ENCODE peak calls at places on chromosomes 4 and X, in nine cellular contexts. One of them, this sample, is unnamed.

GRCh38 chrX:103629295-103630170 is 758 bp downstream of the TCEAL1 start:
- DNase-seq in activated CD4-positive, alpha-beta memory T cell treated with anti-CD3 and anti-CD28 coated beads, Interleukin-2, amount 10 ng/mL, durations not matched to agents 7 days and 5 days: peak; percentile 18
- DNase-seq in cardiac septum: peak; percentile 82
- DNase-seq in activated effector memory CD4-positive, alpha-beta T cell treated with anti-CD3 and anti-CD28 coated beads, Interleukin-2, amount 50 U/mL, for 16 hours: peak; percentile 63
- DNase-seq in activated CD8-positive, alpha-beta memory T cell treated with anti-CD3 and anti-CD28 coated beads, Interleukin-2, amount 10 ng/mL, durations not matched to agents 7 days and 5 days: peak; percentile 41
- DNase-seq in NCI-H345: peak; percentile 73
- DNase-seq in GM04504: peak; percentile 39
- DNase-seq in CD8-positive, alpha-beta memory T cell: peak; percentile 44
- DNase-seq in mesothelial cell of epicardium: peak; percentile 68
- DNase-seq in this sample: no peak

GRCh38 chr4:37670249-37670648 is 15.9 kb downstream of the RELL1 start:
- DNase-seq in cardiac septum: no peak
- DNase-seq in activated CD4-positive, alpha-beta memory T cell treated with anti-CD3 and anti-CD28 coated beads, Interleukin-2, amount 10 ng/mL, durations not matched to agents 7 days and 5 days: no peak
- DNase-seq in GM04504: no peak
- DNase-seq in activated effector memory CD4-positive, alpha-beta T cell treated with anti-CD3 and anti-CD28 coated beads, Interleukin-2, amount 50 U/mL, for 16 hours: no peak
- DNase-seq in mesothelial cell of epicardium: no peak
- DNase-seq in CD8-positive, alpha-beta memory T cell: no peak
- DNase-seq in NCI-H345: no peak
- DNase-seq in activated CD8-positive, alpha-beta memory T cell treated with anti-CD3 and anti-CD28 coated beads, Interleukin-2, amount 10 ng/mL, durations not matched to agents 7 days and 5 days: no peak
- DNase-seq in this sample: no peak

GRCh38 chr4:13483142-13484044 is 747 bp downstream of the RAB28 start:
- DNase-seq in cardiac septum: no peak
- DNase-seq in mesothelial cell of epicardium: no peak
- DNase-seq in activated CD4-positive, alpha-beta memory T cell treated with anti-CD3 and anti-CD28 coated beads, Interleukin-2, amount 10 ng/mL, durations not matched to agents 7 days and 5 days: peak; percentile 31
- DNase-seq in activated CD8-positive, alpha-beta memory T cell treated with anti-CD3 and anti-CD28 coated beads, Interleukin-2, amount 10 ng/mL, durations not matched to agents 7 days and 5 days: peak; percentile 42
- DNase-seq in NCI-H345: peak; percentile 24
- DNase-seq in CD8-positive, alpha-beta memory T cell: no peak
- DNase-seq in activated effector memory CD4-positive, alpha-beta T cell treated with anti-CD3 and anti-CD28 coated beads, Interleukin-2, amount 50 U/mL, for 16 hours: no peak
- DNase-seq in GM04504: peak; percentile 47
- DNase-seq in this sample: peak; percentile 20

GRCh38 chr4:119118397-119118796 is 17.2 kb upstream of the MYOZ2 start:
- DNase-seq in mesothelial cell of epicardium: no peak
- DNase-seq in NCI-H345: no peak
- DNase-seq in activated CD8-positive, alpha-beta memory T cell treated with anti-CD3 and anti-CD28 coated beads, Interleukin-2, amount 10 ng/mL, durations not matched to agents 7 days and 5 days: no peak
- DNase-seq in GM04504: no peak
- DNase-seq in cardiac septum: no peak
- DNase-seq in activated effector memory CD4-positive, alpha-beta T cell treated with anti-CD3 and anti-CD28 coated beads, Interleukin-2, amount 50 U/mL, for 16 hours: no peak
- DNase-seq in CD8-positive, alpha-beta memory T cell: no peak
- DNase-seq in activated CD4-positive, alpha-beta memory T cell treated with anti-CD3 and anti-CD28 coated beads, Interleukin-2, amount 10 ng/mL, durations not matched to agents 7 days and 5 days: no peak
- DNase-seq in this sample: no peak

GRCh38 chrX:40202456-40202855 is 104.7 kb upstream of the BCOR start:
- DNase-seq in GM04504: no peak
- DNase-seq in activated CD4-positive, alpha-beta memory T cell treated with anti-CD3 and anti-CD28 coated beads, Interleukin-2, amount 10 ng/mL, durations not matched to agents 7 days and 5 days: peak; percentile 46
- DNase-seq in CD8-positive, alpha-beta memory T cell: peak; percentile 43
- DNase-seq in cardiac septum: no peak
- DNase-seq in NCI-H345: no peak
- DNase-seq in activated effector memory CD4-positive, alpha-beta T cell treated with anti-CD3 and anti-CD28 coated beads, Interleukin-2, amount 50 U/mL, for 16 hours: no peak
- DNase-seq in activated CD8-positive, alpha-beta memory T cell treated with anti-CD3 and anti-CD28 coated beads, Interleukin-2, amount 10 ng/mL, durations not matched to agents 7 days and 5 days: peak; percentile 77
- DNase-seq in mesothelial cell of epicardium: no peak
- DNase-seq in this sample: no peak

GRCh38 chrX:25012793-25013592 is 2.8 kb downstream of the ARX start:
- DNase-seq in CD8-positive, alpha-beta memory T cell: no peak
- DNase-seq in activated CD8-positive, alpha-beta memory T cell treated with anti-CD3 and anti-CD28 coated beads, Interleukin-2, amount 10 ng/mL, durations not matched to agents 7 days and 5 days: no peak
- DNase-seq in GM04504: no peak
- DNase-seq in activated effector memory CD4-positive, alpha-beta T cell treated with anti-CD3 and anti-CD28 coated beads, Interleukin-2, amount 50 U/mL, for 16 hours: no peak
- DNase-seq in mesothelial cell of epicardium: no peak
- DNase-seq in cardiac septum: no peak
- DNase-seq in activated CD4-positive, alpha-beta memory T cell treated with anti-CD3 and anti-CD28 coated beads, Interleukin-2, amount 10 ng/mL, durations not matched to agents 7 days and 5 days: no peak
- DNase-seq in NCI-H345: no peak
- DNase-seq in this sample: peak; percentile 58

GRCh38 chr4:12889054-12889453 is 595.1 kb downstream of the RAB28 start:
- DNase-seq in cardiac septum: no peak
- DNase-seq in GM04504: no peak
- DNase-seq in activated CD8-positive, alpha-beta memory T cell treated with anti-CD3 and anti-CD28 coated beads, Interleukin-2, amount 10 ng/mL, durations not matched to agents 7 days and 5 days: no peak
- DNase-seq in CD8-positive, alpha-beta memory T cell: no peak
- DNase-seq in mesothelial cell of epicardium: no peak
- DNase-seq in activated CD4-positive, alpha-beta memory T cell treated with anti-CD3 and anti-CD28 coated beads, Interleukin-2, amount 10 ng/mL, durations not matched to agents 7 days and 5 days: no peak
- DNase-seq in NCI-H345: no peak
- DNase-seq in activated effector memory CD4-positive, alpha-beta T cell treated with anti-CD3 and anti-CD28 coated beads, Interleukin-2, amount 50 U/mL, for 16 hours: no peak
- DNase-seq in this sample: no peak

GRCh38 chr4:94939791-94940530 is 182.2 kb downstream of the BMPR1B start:
- DNase-seq in activated CD4-positive, alpha-beta memory T cell treated with anti-CD3 and anti-CD28 coated beads, Interleukin-2, amount 10 ng/mL, durations not matched to agents 7 days and 5 days: no peak
- DNase-seq in mesothelial cell of epicardium: no peak
- DNase-seq in GM04504: no peak
- DNase-seq in NCI-H345: no peak
- DNase-seq in cardiac septum: no peak
- DNase-seq in CD8-positive, alpha-beta memory T cell: no peak
- DNase-seq in activated CD8-positive, alpha-beta memory T cell treated with anti-CD3 and anti-CD28 coated beads, Interleukin-2, amount 10 ng/mL, durations not matched to agents 7 days and 5 days: no peak
- DNase-seq in activated effector memory CD4-positive, alpha-beta T cell treated with anti-CD3 and anti-CD28 coated beads, Interleukin-2, amount 50 U/mL, for 16 hours: no peak
- DNase-seq in this sample: no peak

GRCh38 chr4:64776820-64777219 is 367.6 kb upstream of the TECRL start:
- DNase-seq in mesothelial cell of epicardium: no peak
- DNase-seq in activated CD4-positive, alpha-beta memory T cell treated with anti-CD3 and anti-CD28 coated beads, Interleukin-2, amount 10 ng/mL, durations not matched to agents 7 days and 5 days: no peak
- DNase-seq in CD8-positive, alpha-beta memory T cell: no peak
- DNase-seq in cardiac septum: no peak
- DNase-seq in activated CD8-positive, alpha-beta memory T cell treated with anti-CD3 and anti-CD28 coated beads, Interleukin-2, amount 10 ng/mL, durations not matched to agents 7 days and 5 days: no peak
- DNase-seq in NCI-H345: no peak
- DNase-seq in GM04504: no peak
- DNase-seq in activated effector memory CD4-positive, alpha-beta T cell treated with anti-CD3 and anti-CD28 coated beads, Interleukin-2, amount 50 U/mL, for 16 hours: no peak
- DNase-seq in this sample: no peak

GRCh38 chr4:6824071-6824470 is 41.5 kb downstream of the KIAA0232 start:
- DNase-seq in activated CD4-positive, alpha-beta memory T cell treated with anti-CD3 and anti-CD28 coated beads, Interleukin-2, amount 10 ng/mL, durations not matched to agents 7 days and 5 days: no peak
- DNase-seq in activated effector memory CD4-positive, alpha-beta T cell treated with anti-CD3 and anti-CD28 coated beads, Interleukin-2, amount 50 U/mL, for 16 hours: no peak
- DNase-seq in activated CD8-positive, alpha-beta memory T cell treated with anti-CD3 and anti-CD28 coated beads, Interleukin-2, amount 10 ng/mL, durations not matched to agents 7 days and 5 days: no peak
- DNase-seq in cardiac septum: no peak
- DNase-seq in GM04504: no peak
- DNase-seq in NCI-H345: no peak
- DNase-seq in mesothelial cell of epicardium: no peak
- DNase-seq in CD8-positive, alpha-beta memory T cell: no peak
- DNase-seq in this sample: no peak

GRCh38 chrX:154002215-154002719 is 17.4 kb downstream of the IRAK1 start:
- DNase-seq in activated CD8-positive, alpha-beta memory T cell treated with anti-CD3 and anti-CD28 coated beads, Interleukin-2, amount 10 ng/mL, durations not matched to agents 7 days and 5 days: peak; percentile 76
- DNase-seq in GM04504: peak; percentile 76
- DNase-seq in CD8-positive, alpha-beta memory T cell: peak; percentile 72
- DNase-seq in NCI-H345: peak; percentile 9
- DNase-seq in mesothelial cell of epicardium: no peak
- DNase-seq in activated CD4-positive, alpha-beta memory T cell treated with anti-CD3 and anti-CD28 coated beads, Interleukin-2, amount 10 ng/mL, durations not matched to agents 7 days and 5 days: peak; percentile 68
- DNase-seq in cardiac septum: peak; percentile 87
- DNase-seq in activated effector memory CD4-positive, alpha-beta T cell treated with anti-CD3 and anti-CD28 coated beads, Interleukin-2, amount 50 U/mL, for 16 hours: peak; percentile 79
- DNase-seq in this sample: no peak

GRCh38 chr4:183746305-183747229 is 87.5 kb downstream of the TRAPPC11 start:
- DNase-seq in NCI-H345: no peak
- DNase-seq in activated CD8-positive, alpha-beta memory T cell treated with anti-CD3 and anti-CD28 coated beads, Interleukin-2, amount 10 ng/mL, durations not matched to agents 7 days and 5 days: no peak
- DNase-seq in activated effector memory CD4-positive, alpha-beta T cell treated with anti-CD3 and anti-CD28 coated beads, Interleukin-2, amount 50 U/mL, for 16 hours: no peak
- DNase-seq in CD8-positive, alpha-beta memory T cell: no peak
- DNase-seq in GM04504: no peak
- DNase-seq in activated CD4-positive, alpha-beta memory T cell treated with anti-CD3 and anti-CD28 coated beads, Interleukin-2, amount 10 ng/mL, durations not matched to agents 7 days and 5 days: no peak
- DNase-seq in cardiac septum: no peak
- DNase-seq in mesothelial cell of epicardium: no peak
- DNase-seq in this sample: no peak

GRCh38 chr4:76688737-76689078 is 209.2 kb downstream of the SOWAHB start:
- DNase-seq in mesothelial cell of epicardium: no peak
- DNase-seq in activated effector memory CD4-positive, alpha-beta T cell treated with anti-CD3 and anti-CD28 coated beads, Interleukin-2, amount 50 U/mL, for 16 hours: no peak
- DNase-seq in activated CD4-positive, alpha-beta memory T cell treated with anti-CD3 and anti-CD28 coated beads, Interleukin-2, amount 10 ng/mL, durations not matched to agents 7 days and 5 days: no peak
- DNase-seq in activated CD8-positive, alpha-beta memory T cell treated with anti-CD3 and anti-CD28 coated beads, Interleukin-2, amount 10 ng/mL, durations not matched to agents 7 days and 5 days: no peak
- DNase-seq in GM04504: no peak
- DNase-seq in cardiac septum: no peak
- DNase-seq in CD8-positive, alpha-beta memory T cell: no peak
- DNase-seq in NCI-H345: peak; percentile 17
- DNase-seq in this sample: no peak

GRCh38 chr4:185865901-185866328 is 53.9 kb upstream of the SORBS2 start:
- DNase-seq in mesothelial cell of epicardium: no peak
- DNase-seq in activated CD4-positive, alpha-beta memory T cell treated with anti-CD3 and anti-CD28 coated beads, Interleukin-2, amount 10 ng/mL, durations not matched to agents 7 days and 5 days: no peak
- DNase-seq in activated effector memory CD4-positive, alpha-beta T cell treated with anti-CD3 and anti-CD28 coated beads, Interleukin-2, amount 50 U/mL, for 16 hours: no peak
- DNase-seq in CD8-positive, alpha-beta memory T cell: no peak
- DNase-seq in GM04504: peak; percentile 26
- DNase-seq in activated CD8-positive, alpha-beta memory T cell treated with anti-CD3 and anti-CD28 coated beads, Interleukin-2, amount 10 ng/mL, durations not matched to agents 7 days and 5 days: no peak
- DNase-seq in cardiac septum: no peak
- DNase-seq in NCI-H345: no peak
- DNase-seq in this sample: no peak

GRCh38 chr4:168853770-168854169 is 156.3 kb downstream of the CBR4 start:
- DNase-seq in activated CD4-positive, alpha-beta memory T cell treated with anti-CD3 and anti-CD28 coated beads, Interleukin-2, amount 10 ng/mL, durations not matched to agents 7 days and 5 days: no peak
- DNase-seq in CD8-positive, alpha-beta memory T cell: no peak
- DNase-seq in activated CD8-positive, alpha-beta memory T cell treated with anti-CD3 and anti-CD28 coated beads, Interleukin-2, amount 10 ng/mL, durations not matched to agents 7 days and 5 days: no peak
- DNase-seq in NCI-H345: no peak
- DNase-seq in cardiac septum: no peak
- DNase-seq in GM04504: no peak
- DNase-seq in activated effector memory CD4-positive, alpha-beta T cell treated with anti-CD3 and anti-CD28 coated beads, Interleukin-2, amount 50 U/mL, for 16 hours: no peak
- DNase-seq in mesothelial cell of epicardium: no peak
- DNase-seq in this sample: no peak

GRCh38 chr4:76781698-76782595 is 116.0 kb downstream of the SOWAHB start:
- DNase-seq in activated effector memory CD4-positive, alpha-beta T cell treated with anti-CD3 and anti-CD28 coated beads, Interleukin-2, amount 50 U/mL, for 16 hours: no peak
- DNase-seq in mesothelial cell of epicardium: no peak
- DNase-seq in NCI-H345: peak; percentile 34
- DNase-seq in GM04504: peak; percentile 98
- DNase-seq in activated CD4-positive, alpha-beta memory T cell treated with anti-CD3 and anti-CD28 coated beads, Interleukin-2, amount 10 ng/mL, durations not matched to agents 7 days and 5 days: no peak
- DNase-seq in cardiac septum: no peak
- DNase-seq in activated CD8-positive, alpha-beta memory T cell treated with anti-CD3 and anti-CD28 coated beads, Interleukin-2, amount 10 ng/mL, durations not matched to agents 7 days and 5 days: no peak
- DNase-seq in CD8-positive, alpha-beta memory T cell: no peak
- DNase-seq in this sample: no peak

GRCh38 chr4:744212-744841 is 38.7 kb downstream of the PCGF3 start:
- DNase-seq in activated CD8-positive, alpha-beta memory T cell treated with anti-CD3 and anti-CD28 coated beads, Interleukin-2, amount 10 ng/mL, durations not matched to agents 7 days and 5 days: no peak
- DNase-seq in NCI-H345: no peak
- DNase-seq in cardiac septum: no peak
- DNase-seq in activated effector memory CD4-positive, alpha-beta T cell treated with anti-CD3 and anti-CD28 coated beads, Interleukin-2, amount 50 U/mL, for 16 hours: no peak
- DNase-seq in GM04504: no peak
- DNase-seq in activated CD4-positive, alpha-beta memory T cell treated with anti-CD3 and anti-CD28 coated beads, Interleukin-2, amount 10 ng/mL, durations not matched to agents 7 days and 5 days: no peak
- DNase-seq in CD8-positive, alpha-beta memory T cell: no peak
- DNase-seq in mesothelial cell of epicardium: no peak
- DNase-seq in this sample: no peak

GRCh38 chrX:75181721-75182120 is 25.6 kb upstream of the ABCB7 start:
- DNase-seq in GM04504: peak; percentile 7
- DNase-seq in NCI-H345: no peak
- DNase-seq in activated CD8-positive, alpha-beta memory T cell treated with anti-CD3 and anti-CD28 coated beads, Interleukin-2, amount 10 ng/mL, durations not matched to agents 7 days and 5 days: no peak
- DNase-seq in mesothelial cell of epicardium: no peak
- DNase-seq in activated CD4-positive, alpha-beta memory T cell treated with anti-CD3 and anti-CD28 coated beads, Interleukin-2, amount 10 ng/mL, durations not matched to agents 7 days and 5 days: no peak
- DNase-seq in CD8-positive, alpha-beta memory T cell: no peak
- DNase-seq in cardiac septum: no peak
- DNase-seq in activated effector memory CD4-positive, alpha-beta T cell treated with anti-CD3 and anti-CD28 coated beads, Interleukin-2, amount 50 U/mL, for 16 hours: no peak
- DNase-seq in this sample: no peak

GRCh38 chr4:8549352-8549931 is 30.8 kb upstream of the GPR78 start:
- DNase-seq in activated CD4-positive, alpha-beta memory T cell treated with anti-CD3 and anti-CD28 coated beads, Interleukin-2, amount 10 ng/mL, durations not matched to agents 7 days and 5 days: no peak
- DNase-seq in activated effector memory CD4-positive, alpha-beta T cell treated with anti-CD3 and anti-CD28 coated beads, Interleukin-2, amount 50 U/mL, for 16 hours: no peak
- DNase-seq in mesothelial cell of epicardium: no peak
- DNase-seq in GM04504: no peak
- DNase-seq in CD8-positive, alpha-beta memory T cell: no peak
- DNase-seq in cardiac septum: peak; percentile 54
- DNase-seq in activated CD8-positive, alpha-beta memory T cell treated with anti-CD3 and anti-CD28 coated beads, Interleukin-2, amount 10 ng/mL, durations not matched to agents 7 days and 5 days: no peak
- DNase-seq in NCI-H345: no peak
- DNase-seq in this sample: peak; percentile 14

GRCh38 chr4:108743021-108743420 is 19.8 kb downstream of the ETNPPL start:
- DNase-seq in mesothelial cell of epicardium: no peak
- DNase-seq in CD8-positive, alpha-beta memory T cell: no peak
- DNase-seq in activated effector memory CD4-positive, alpha-beta T cell treated with anti-CD3 and anti-CD28 coated beads, Interleukin-2, amount 50 U/mL, for 16 hours: no peak
- DNase-seq in GM04504: no peak
- DNase-seq in activated CD4-positive, alpha-beta memory T cell treated with anti-CD3 and anti-CD28 coated beads, Interleukin-2, amount 10 ng/mL, durations not matched to agents 7 days and 5 days: no peak
- DNase-seq in NCI-H345: no peak
- DNase-seq in activated CD8-positive, alpha-beta memory T cell treated with anti-CD3 and anti-CD28 coated beads, Interleukin-2, amount 10 ng/mL, durations not matched to agents 7 days and 5 days: no peak
- DNase-seq in cardiac septum: no peak
- DNase-seq in this sample: no peak

GRCh38 chrX:114127411-114128025 is 456.4 kb upstream of the HTR2C start:
- DNase-seq in cardiac septum: no peak
- DNase-seq in GM04504: no peak
- DNase-seq in activated CD4-positive, alpha-beta memory T cell treated with anti-CD3 and anti-CD28 coated beads, Interleukin-2, amount 10 ng/mL, durations not matched to agents 7 days and 5 days: no peak
- DNase-seq in NCI-H345: no peak
- DNase-seq in mesothelial cell of epicardium: no peak
- DNase-seq in activated effector memory CD4-positive, alpha-beta T cell treated with anti-CD3 and anti-CD28 coated beads, Interleukin-2, amount 50 U/mL, for 16 hours: no peak
- DNase-seq in CD8-positive, alpha-beta memory T cell: no peak
- DNase-seq in activated CD8-positive, alpha-beta memory T cell treated with anti-CD3 and anti-CD28 coated beads, Interleukin-2, amount 10 ng/mL, durations not matched to agents 7 days and 5 days: no peak
- DNase-seq in this sample: no peak

GRCh38 chrX:152641996-152642395 is 4.3 kb downstream of the GABRQ start:
- DNase-seq in mesothelial cell of epicardium: no peak
- DNase-seq in cardiac septum: no peak
- DNase-seq in CD8-positive, alpha-beta memory T cell: no peak
- DNase-seq in activated CD4-positive, alpha-beta memory T cell treated with anti-CD3 and anti-CD28 coated beads, Interleukin-2, amount 10 ng/mL, durations not matched to agents 7 days and 5 days: no peak
- DNase-seq in GM04504: no peak
- DNase-seq in activated CD8-positive, alpha-beta memory T cell treated with anti-CD3 and anti-CD28 coated beads, Interleukin-2, amount 10 ng/mL, durations not matched to agents 7 days and 5 days: no peak
- DNase-seq in activated effector memory CD4-positive, alpha-beta T cell treated with anti-CD3 and anti-CD28 coated beads, Interleukin-2, amount 50 U/mL, for 16 hours: no peak
- DNase-seq in NCI-H345: no peak
- DNase-seq in this sample: no peak

GRCh38 chr4:158787718-158788441 is 19.1 kb downstream of the FNIP2 start:
- DNase-seq in NCI-H345: no peak
- DNase-seq in CD8-positive, alpha-beta memory T cell: no peak
- DNase-seq in activated CD4-positive, alpha-beta memory T cell treated with anti-CD3 and anti-CD28 coated beads, Interleukin-2, amount 10 ng/mL, durations not matched to agents 7 days and 5 days: no peak
- DNase-seq in cardiac septum: no peak
- DNase-seq in activated CD8-positive, alpha-beta memory T cell treated with anti-CD3 and anti-CD28 coated beads, Interleukin-2, amount 10 ng/mL, durations not matched to agents 7 days and 5 days: no peak
- DNase-seq in GM04504: no peak
- DNase-seq in activated effector memory CD4-positive, alpha-beta T cell treated with anti-CD3 and anti-CD28 coated beads, Interleukin-2, amount 50 U/mL, for 16 hours: no peak
- DNase-seq in mesothelial cell of epicardium: no peak
- DNase-seq in this sample: no peak

GRCh38 chr4:138522366-138522765 is 280.2 kb upstream of the SLC7A11 start:
- DNase-seq in CD8-positive, alpha-beta memory T cell: no peak
- DNase-seq in cardiac septum: no peak
- DNase-seq in activated CD4-positive, alpha-beta memory T cell treated with anti-CD3 and anti-CD28 coated beads, Interleukin-2, amount 10 ng/mL, durations not matched to agents 7 days and 5 days: no peak
- DNase-seq in NCI-H345: no peak
- DNase-seq in GM04504: no peak
- DNase-seq in activated CD8-positive, alpha-beta memory T cell treated with anti-CD3 and anti-CD28 coated beads, Interleukin-2, amount 10 ng/mL, durations not matched to agents 7 days and 5 days: no peak
- DNase-seq in activated effector memory CD4-positive, alpha-beta T cell treated with anti-CD3 and anti-CD28 coated beads, Interleukin-2, amount 50 U/mL, for 16 hours: no peak
- DNase-seq in mesothelial cell of epicardium: no peak
- DNase-seq in this sample: no peak

GRCh38 chr4:88659061-88659889 is 38.4 kb downstream of the NAP1L5 start:
- DNase-seq in CD8-positive, alpha-beta memory T cell: no peak
- DNase-seq in mesothelial cell of epicardium: no peak
- DNase-seq in NCI-H345: peak; percentile 12
- DNase-seq in cardiac septum: no peak
- DNase-seq in GM04504: peak; percentile 54
- DNase-seq in activated CD4-positive, alpha-beta memory T cell treated with anti-CD3 and anti-CD28 coated beads, Interleukin-2, amount 10 ng/mL, durations not matched to agents 7 days and 5 days: peak; percentile 37
- DNase-seq in activated effector memory CD4-positive, alpha-beta T cell treated with anti-CD3 and anti-CD28 coated beads, Interleukin-2, amount 50 U/mL, for 16 hours: peak; percentile 69
- DNase-seq in activated CD8-positive, alpha-beta memory T cell treated with anti-CD3 and anti-CD28 coated beads, Interleukin-2, amount 10 ng/mL, durations not matched to agents 7 days and 5 days: peak; percentile 47
- DNase-seq in this sample: peak; percentile 9

GRCh38 chrX:136219893-136220292 is 31.3 kb downstream of the MAP7D3 start:
- DNase-seq in NCI-H345: no peak
- DNase-seq in activated CD8-positive, alpha-beta memory T cell treated with anti-CD3 and anti-CD28 coated beads, Interleukin-2, amount 10 ng/mL, durations not matched to agents 7 days and 5 days: no peak
- DNase-seq in activated CD4-positive, alpha-beta memory T cell treated with anti-CD3 and anti-CD28 coated beads, Interleukin-2, amount 10 ng/mL, durations not matched to agents 7 days and 5 days: no peak
- DNase-seq in mesothelial cell of epicardium: no peak
- DNase-seq in activated effector memory CD4-positive, alpha-beta T cell treated with anti-CD3 and anti-CD28 coated beads, Interleukin-2, amount 50 U/mL, for 16 hours: no peak
- DNase-seq in cardiac septum: no peak
- DNase-seq in GM04504: no peak
- DNase-seq in CD8-positive, alpha-beta memory T cell: no peak
- DNase-seq in this sample: no peak

GRCh38 chr4:190121759-190122158 is 51.8 kb upstream of the DUX4 start:
- DNase-seq in CD8-positive, alpha-beta memory T cell: no peak
- DNase-seq in activated CD8-positive, alpha-beta memory T cell treated with anti-CD3 and anti-CD28 coated beads, Interleukin-2, amount 10 ng/mL, durations not matched to agents 7 days and 5 days: no peak
- DNase-seq in NCI-H345: no peak
- DNase-seq in GM04504: no peak
- DNase-seq in activated effector memory CD4-positive, alpha-beta T cell treated with anti-CD3 and anti-CD28 coated beads, Interleukin-2, amount 50 U/mL, for 16 hours: no peak
- DNase-seq in activated CD4-positive, alpha-beta memory T cell treated with anti-CD3 and anti-CD28 coated beads, Interleukin-2, amount 10 ng/mL, durations not matched to agents 7 days and 5 days: no peak
- DNase-seq in cardiac septum: peak; percentile 50
- DNase-seq in mesothelial cell of epicardium: no peak
- DNase-seq in this sample: peak; percentile 12

GRCh38 chr4:2339458-2340271 is 77.8 kb upstream of the MXD4 start:
- DNase-seq in GM04504: no peak
- DNase-seq in cardiac septum: peak; percentile 58
- DNase-seq in activated CD4-positive, alpha-beta memory T cell treated with anti-CD3 and anti-CD28 coated beads, Interleukin-2, amount 10 ng/mL, durations not matched to agents 7 days and 5 days: no peak
- DNase-seq in mesothelial cell of epicardium: peak; percentile 38
- DNase-seq in CD8-positive, alpha-beta memory T cell: no peak
- DNase-seq in NCI-H345: no peak
- DNase-seq in activated effector memory CD4-positive, alpha-beta T cell treated with anti-CD3 and anti-CD28 coated beads, Interleukin-2, amount 50 U/mL, for 16 hours: no peak
- DNase-seq in activated CD8-positive, alpha-beta memory T cell treated with anti-CD3 and anti-CD28 coated beads, Interleukin-2, amount 10 ng/mL, durations not matched to agents 7 days and 5 days: peak; percentile 38
- DNase-seq in this sample: no peak

GRCh38 chr4:1758306-1759121 is 34.6 kb upstream of the FGFR3 start:
- DNase-seq in activated CD4-positive, alpha-beta memory T cell treated with anti-CD3 and anti-CD28 coated beads, Interleukin-2, amount 10 ng/mL, durations not matched to agents 7 days and 5 days: no peak
- DNase-seq in NCI-H345: no peak
- DNase-seq in activated CD8-positive, alpha-beta memory T cell treated with anti-CD3 and anti-CD28 coated beads, Interleukin-2, amount 10 ng/mL, durations not matched to agents 7 days and 5 days: no peak
- DNase-seq in GM04504: no peak
- DNase-seq in activated effector memory CD4-positive, alpha-beta T cell treated with anti-CD3 and anti-CD28 coated beads, Interleukin-2, amount 50 U/mL, for 16 hours: no peak
- DNase-seq in cardiac septum: no peak
- DNase-seq in CD8-positive, alpha-beta memory T cell: no peak
- DNase-seq in mesothelial cell of epicardium: no peak
- DNase-seq in this sample: no peak

GRCh38 chr4:7778524-7779193 is 161.0 kb downstream of the AFAP1 start:
- DNase-seq in CD8-positive, alpha-beta memory T cell: no peak
- DNase-seq in activated CD8-positive, alpha-beta memory T cell treated with anti-CD3 and anti-CD28 coated beads, Interleukin-2, amount 10 ng/mL, durations not matched to agents 7 days and 5 days: no peak
- DNase-seq in GM04504: no peak
- DNase-seq in mesothelial cell of epicardium: no peak
- DNase-seq in activated CD4-positive, alpha-beta memory T cell treated with anti-CD3 and anti-CD28 coated beads, Interleukin-2, amount 10 ng/mL, durations not matched to agents 7 days and 5 days: no peak
- DNase-seq in NCI-H345: no peak
- DNase-seq in activated effector memory CD4-positive, alpha-beta T cell treated with anti-CD3 and anti-CD28 coated beads, Interleukin-2, amount 50 U/mL, for 16 hours: peak; percentile 50
- DNase-seq in cardiac septum: no peak
- DNase-seq in this sample: no peak

GRCh38 chr4:84499065-84499982 is at the start of gene NKX6-1:
- DNase-seq in activated effector memory CD4-positive, alpha-beta T cell treated with anti-CD3 and anti-CD28 coated beads, Interleukin-2, amount 50 U/mL, for 16 hours: no peak
- DNase-seq in CD8-positive, alpha-beta memory T cell: no peak
- DNase-seq in activated CD4-positive, alpha-beta memory T cell treated with anti-CD3 and anti-CD28 coated beads, Interleukin-2, amount 10 ng/mL, durations not matched to agents 7 days and 5 days: no peak
- DNase-seq in activated CD8-positive, alpha-beta memory T cell treated with anti-CD3 and anti-CD28 coated beads, Interleukin-2, amount 10 ng/mL, durations not matched to agents 7 days and 5 days: no peak
- DNase-seq in mesothelial cell of epicardium: peak; percentile 79
- DNase-seq in GM04504: peak; percentile 53
- DNase-seq in cardiac septum: no peak
- DNase-seq in NCI-H345: peak; percentile 91
- DNase-seq in this sample: no peak